ENCODE peak calls at places on chromosomes 2 and 18, in nine cellular contexts. S is foreskin fibroblast; H is colonic mucosa; N is progenitor cell of endocrine pancreas; B is HTR-8/SVneo; Z is SW480; C is stimulated activated CD4-positive, alpha-beta T cell treated with anti-CD3 and anti-CD28 coated beads, TNF-alpha, amount 100 ng/mL, for 4 hours; O is IMR-90; G is RWPE1. W is an unnamed sample.

GRCh38 chr2:118992740-118993391 is 50.9 kb downstream of the MARCO start:
- DNase-seq in S (no peak), H (peak; percentile 7), N (no peak), B (no peak), Z (peak; percentile 88), C (peak; percentile 6), O (no peak), G (peak; percentile 53), W (no peak)

GRCh38 chr2:10897956-10898355 is 13.8 kb upstream of the KCNF1 start:
- DNase-seq in S (no peak), H (no peak), N (no peak), B (no peak), Z (no peak), C (no peak), O (peak; percentile 74), G (no peak), W (no peak)

GRCh38 chr2:98295275-98295674 is 51.0 kb upstream of the CNGA3 start:
- DNase-seq in S (no peak), H (no peak), N (no peak), B (no peak), Z (no peak), C (no peak), O (no peak), G (no peak), W (no peak)

GRCh38 chr2:148899638-148900318 is 24.8 kb downstream of the KIF5C start:
- DNase-seq in S (no peak), H (no peak), N (no peak), B (no peak), Z (no peak), C (no peak), O (no peak), G (no peak), W (no peak)

GRCh38 chr2:120748310-120748709 is 12.6 kb downstream of the GLI2 start:
- DNase-seq in S (no peak), H (peak; percentile 12), N (no peak), B (no peak), Z (no peak), C (no peak), O (no peak), G (no peak), W (no peak)

GRCh38 chr2:3670941-3671340 is 12.9 kb downstream of the ALLC start:
- DNase-seq in S (no peak), H (peak; percentile 8), N (no peak), B (no peak), Z (no peak), C (no peak), O (no peak), G (no peak), W (no peak)

GRCh38 chr18:36130883-36131653 is 1.4 kb downstream of the ELP2 start:
- DNase-seq in S (no peak), H (no peak), N (no peak), B (no peak), Z (no peak), C (no peak), O (no peak), G (no peak), W (no peak)

GRCh38 chr18:7017013-7017412 is 100.6 kb downstream of the LAMA1 start:
- DNase-seq in S (no peak), H (no peak), N (no peak), B (no peak), Z (no peak), C (no peak), O (no peak), G (no peak), W (no peak)

GRCh38 chr2:76169985-76170384 is 459.3 kb upstream of the GCFC2 start:
- DNase-seq in S (no peak), H (no peak), N (no peak), B (no peak), Z (no peak), C (no peak), O (no peak), G (no peak), W (no peak)

GRCh38 chr2:104861295-104862060 is 7.6 kb downstream of the POU3F3 start:
- DNase-seq in S (no peak), H (no peak), N (no peak), B (no peak), Z (no peak), C (no peak), O (no peak), G (no peak), W (no peak)

GRCh38 chr18:45802814-45803492 is 22.5 kb upstream of the SIGLEC15 start:
- DNase-seq in S (peak; percentile 98), H (no peak), N (no peak), B (peak; percentile 54), Z (peak; percentile 27), C (no peak), O (peak; percentile 99), G (peak; percentile 86), W (no peak)

GRCh38 chr18:49562481-49563129 is 748 bp downstream of the LIPG start:
- DNase-seq in S (no peak), H (peak; percentile 35), N (no peak), B (no peak), Z (no peak), C (no peak), O (no peak), G (peak; percentile 27), W (peak; percentile 24)

GRCh38 chr2:161312996-161313395 is 4.8 kb downstream of the PSMD14 start:
- DNase-seq in S (peak; percentile 14), H (no peak), N (no peak), B (no peak), Z (no peak), C (no peak), O (peak; percentile 38), G (no peak), W (no peak)

GRCh38 chr18:3061581-3062416 is 48.9 kb upstream of the LPIN2 start:
- DNase-seq in S (no peak), H (no peak), N (no peak), B (no peak), Z (no peak), C (no peak), O (peak; percentile 25), G (no peak), W (no peak)

GRCh38 chr2:217901826-217902225 is 101.0 kb downstream of the TNS1 start:
- DNase-seq in S (peak; percentile 52), H (no peak), N (no peak), B (no peak), Z (no peak), C (no peak), O (peak; percentile 92), G (no peak), W (no peak)

GRCh38 chr2:69054431-69054830 is 41.5 kb downstream of the ANTXR1 start:
- DNase-seq in S (no peak), H (no peak), N (no peak), B (no peak), Z (no peak), C (no peak), O (no peak), G (no peak), W (no peak)

GRCh38 chr2:23594079-23594494 is 209.1 kb downstream of the KLHL29 start:
- DNase-seq in S (no peak), H (no peak), N (no peak), B (no peak), Z (no peak), C (no peak), O (no peak), G (no peak), W (no peak)

GRCh38 chr18:25727281-25727680 is 363.1 kb downstream of the SS18 start:
- DNase-seq in S (no peak), H (no peak), N (no peak), B (no peak), Z (no peak), C (no peak), O (peak; percentile 28), G (no peak), W (no peak)

GRCh38 chr2:108441712-108442111 is 7.3 kb upstream of the GCC2 start:
- DNase-seq in S (no peak), H (no peak), N (no peak), B (no peak), Z (no peak), C (no peak), O (no peak), G (no peak), W (no peak)

GRCh38 chr18:29172151-29173015 is 995.5 kb upstream of the CDH2 start:
- DNase-seq in S (no peak), H (no peak), N (no peak), B (no peak), Z (no peak), C (no peak), O (peak; percentile 42), G (no peak), W (no peak)

GRCh38 chr2:178377046-178377445 is 73.9 kb downstream of the PRKRA start:
- DNase-seq in S (no peak), H (no peak), N (no peak), B (no peak), Z (no peak), C (no peak), O (no peak), G (no peak), W (no peak)

GRCh38 chr2:144780983-144781382 is 261.1 kb upstream of the ZEB2 start:
- DNase-seq in S (peak; percentile 60), H (no peak), N (no peak), B (no peak), Z (no peak), C (no peak), O (no peak), G (no peak), W (no peak)

GRCh38 chr2:46923011-46923669 is 7.5 kb upstream of the MCFD2 start:
- DNase-seq in S (peak; percentile 79), H (peak; percentile 46), N (no peak), B (no peak), Z (no peak), C (no peak), O (no peak), G (no peak), W (no peak)

GRCh38 chr2:226079186-226079585 is 679.7 kb downstream of the NYAP2 start:
- DNase-seq in S (no peak), H (no peak), N (no peak), B (no peak), Z (no peak), C (no peak), O (no peak), G (no peak), W (no peak)